ENCODE peak calls at places on chromosomes 11 and 22, in six cellular contexts. M, S, T, Z, Y and O are unnamed samples.

GRCh38 chr11:17314232-17314547 is 37.4 kb upstream of the NCR3LG1 start:
- DNase-seq in M (no peak), S (no peak), T (no peak), Z (no peak), Y (no peak), O (no peak)

GRCh38 chr11:61298663-61299244 is 3.6 kb upstream of the VWCE start:
- DNase-seq in M (no peak), S (no peak), T (no peak), Z (no peak), Y (no peak), O (peak)

GRCh38 chr11:18384157-18384641 is 10.2 kb upstream of the LDHA start:
- DNase-seq in M (no peak), S (no peak), T (peak), Z (peak), Y (peak), O (peak)

GRCh38 chr22:35568751-35569725 is 28.4 kb downstream of the RASD2 start:
- DNase-seq in M (no peak), S (no peak), T (no peak), Z (no peak), Y (no peak), O (no peak)

GRCh38 chr22:22576989-22577427 is 17.9 kb upstream of the PRAME start:
- DNase-seq in M (no peak), S (no peak), T (no peak), Z (no peak), Y (no peak), O (no peak)

GRCh38 chr11:66561178-66561974 is 7.0 kb downstream of the CTSF start:
- DNase-seq in M (no peak), S (no peak), T (no peak), Z (no peak), Y (no peak), O (no peak)

GRCh38 chr22:20093437-20093836 is 13.4 kb downstream of the DGCR8 start:
- DNase-seq in M (no peak), S (peak), T (peak), Z (peak), Y (peak), O (peak)

GRCh38 chr11:47983464-47984397 is 3.4 kb downstream of the PTPRJ start:
- DNase-seq in M (no peak), S (no peak), T (no peak), Z (no peak), Y (no peak), O (no peak)

GRCh38 chr11:9765320-9766101 is 101.6 kb downstream of the SWAP70 start:
- DNase-seq in M (no peak), S (peak), T (peak), Z (peak), Y (peak), O (no peak)

GRCh38 chr11:12914401-12914912 is 94.7 kb upstream of the RASSF10 start:
- DNase-seq in M (no peak), S (peak), T (peak), Z (peak), Y (peak), O (no peak)